ENCODE peak calls at places on chromosomes 6 and 20, in eight cellular contexts. One of them, this sample, is unnamed.

GRCh38 chr6:2765896-2766766 is 938 bp downstream of the WRNIP1 start:
- DNase-seq in tibial artery: peak
- DNase-seq in K562: no peak
- DNase-seq in lung: peak
- DNase-seq in AG04449: no peak
- DNase-seq in colonic mucosa: peak
- DNase-seq in AG09309: no peak
- DNase-seq in psoas muscle: peak
- DNase-seq in this sample: no peak

GRCh38 chr6:125868252-125868651 is 77.5 kb downstream of the NCOA7 start:
- DNase-seq in tibial artery: no peak
- DNase-seq in K562: no peak
- DNase-seq in lung: no peak
- DNase-seq in AG04449: no peak
- DNase-seq in colonic mucosa: no peak
- DNase-seq in AG09309: no peak
- DNase-seq in psoas muscle: no peak
- DNase-seq in this sample: peak

GRCh38 chr6:125717120-125717731 is 32.2 kb upstream of the HEY2 start:
- DNase-seq in tibial artery: no peak
- DNase-seq in K562: no peak
- DNase-seq in lung: no peak
- DNase-seq in AG04449: no peak
- DNase-seq in colonic mucosa: no peak
- DNase-seq in AG09309: no peak
- DNase-seq in psoas muscle: no peak
- DNase-seq in this sample: no peak

GRCh38 chr6:15622045-15622750 is 40.6 kb downstream of the DTNBP1 start:
- DNase-seq in tibial artery: no peak
- DNase-seq in K562: no peak
- DNase-seq in lung: no peak
- DNase-seq in AG04449: no peak
- DNase-seq in colonic mucosa: no peak
- DNase-seq in AG09309: no peak
- DNase-seq in psoas muscle: no peak
- DNase-seq in this sample: no peak

GRCh38 chr6:15929685-15930084 is 199.2 kb upstream of the MYLIP start:
- DNase-seq in tibial artery: no peak
- DNase-seq in K562: no peak
- DNase-seq in lung: no peak
- DNase-seq in AG04449: no peak
- DNase-seq in colonic mucosa: no peak
- DNase-seq in AG09309: no peak
- DNase-seq in psoas muscle: no peak
- DNase-seq in this sample: peak

GRCh38 chr6:39053854-39054576 is 5.4 kb downstream of the GLP1R start:
- DNase-seq in tibial artery: no peak
- DNase-seq in K562: no peak
- DNase-seq in lung: no peak
- DNase-seq in AG04449: no peak
- DNase-seq in colonic mucosa: no peak
- DNase-seq in AG09309: no peak
- DNase-seq in psoas muscle: no peak
- DNase-seq in this sample: no peak

GRCh38 chr6:69816569-69816968 is 19.8 kb upstream of the LMBRD1 start:
- DNase-seq in tibial artery: no peak
- DNase-seq in K562: no peak
- DNase-seq in lung: no peak
- DNase-seq in AG04449: no peak
- DNase-seq in colonic mucosa: no peak
- DNase-seq in AG09309: no peak
- DNase-seq in psoas muscle: no peak
- DNase-seq in this sample: no peak

GRCh38 chr20:36344517-36345132 is 38.5 kb downstream of the DLGAP4 start:
- DNase-seq in tibial artery: no peak
- DNase-seq in K562: peak
- DNase-seq in lung: no peak
- DNase-seq in AG04449: no peak
- DNase-seq in colonic mucosa: peak
- DNase-seq in AG09309: peak
- DNase-seq in psoas muscle: no peak
- DNase-seq in this sample: peak

GRCh38 chr20:24868396-24868927 is 80.6 kb upstream of the CST7 start:
- DNase-seq in tibial artery: no peak
- DNase-seq in K562: no peak
- DNase-seq in lung: no peak
- DNase-seq in AG04449: no peak
- DNase-seq in colonic mucosa: no peak
- DNase-seq in AG09309: no peak
- DNase-seq in psoas muscle: no peak
- DNase-seq in this sample: no peak

GRCh38 chr6:27791182-27791939 is 120.8 kb downstream of the OR2B2 start:
- DNase-seq in tibial artery: peak
- DNase-seq in K562: peak
- DNase-seq in lung: peak
- DNase-seq in AG04449: peak
- DNase-seq in colonic mucosa: peak
- DNase-seq in AG09309: peak
- DNase-seq in psoas muscle: peak
- DNase-seq in this sample: no peak

GRCh38 chr6:161254754-161255253 is 19.1 kb downstream of the AGPAT4 start:
- DNase-seq in tibial artery: no peak
- DNase-seq in K562: peak
- DNase-seq in lung: no peak
- DNase-seq in AG04449: no peak
- DNase-seq in colonic mucosa: no peak
- DNase-seq in AG09309: no peak
- DNase-seq in psoas muscle: no peak
- DNase-seq in this sample: no peak

GRCh38 chr6:129578315-129578714 is 131.7 kb downstream of the ARHGAP18 start:
- DNase-seq in tibial artery: no peak
- DNase-seq in K562: no peak
- DNase-seq in lung: no peak
- DNase-seq in AG04449: no peak
- DNase-seq in colonic mucosa: no peak
- DNase-seq in AG09309: no peak
- DNase-seq in psoas muscle: no peak
- DNase-seq in this sample: no peak

GRCh38 chr6:129577691-129578090 is 132.3 kb downstream of the ARHGAP18 start:
- DNase-seq in tibial artery: no peak
- DNase-seq in K562: no peak
- DNase-seq in lung: no peak
- DNase-seq in AG04449: no peak
- DNase-seq in colonic mucosa: no peak
- DNase-seq in AG09309: no peak
- DNase-seq in psoas muscle: no peak
- DNase-seq in this sample: no peak

GRCh38 chr6:129576456-129576855 is 133.5 kb downstream of the ARHGAP18 start:
- DNase-seq in tibial artery: no peak
- DNase-seq in K562: no peak
- DNase-seq in lung: no peak
- DNase-seq in AG04449: no peak
- DNase-seq in colonic mucosa: no peak
- DNase-seq in AG09309: no peak
- DNase-seq in psoas muscle: no peak
- DNase-seq in this sample: no peak

DNA sequence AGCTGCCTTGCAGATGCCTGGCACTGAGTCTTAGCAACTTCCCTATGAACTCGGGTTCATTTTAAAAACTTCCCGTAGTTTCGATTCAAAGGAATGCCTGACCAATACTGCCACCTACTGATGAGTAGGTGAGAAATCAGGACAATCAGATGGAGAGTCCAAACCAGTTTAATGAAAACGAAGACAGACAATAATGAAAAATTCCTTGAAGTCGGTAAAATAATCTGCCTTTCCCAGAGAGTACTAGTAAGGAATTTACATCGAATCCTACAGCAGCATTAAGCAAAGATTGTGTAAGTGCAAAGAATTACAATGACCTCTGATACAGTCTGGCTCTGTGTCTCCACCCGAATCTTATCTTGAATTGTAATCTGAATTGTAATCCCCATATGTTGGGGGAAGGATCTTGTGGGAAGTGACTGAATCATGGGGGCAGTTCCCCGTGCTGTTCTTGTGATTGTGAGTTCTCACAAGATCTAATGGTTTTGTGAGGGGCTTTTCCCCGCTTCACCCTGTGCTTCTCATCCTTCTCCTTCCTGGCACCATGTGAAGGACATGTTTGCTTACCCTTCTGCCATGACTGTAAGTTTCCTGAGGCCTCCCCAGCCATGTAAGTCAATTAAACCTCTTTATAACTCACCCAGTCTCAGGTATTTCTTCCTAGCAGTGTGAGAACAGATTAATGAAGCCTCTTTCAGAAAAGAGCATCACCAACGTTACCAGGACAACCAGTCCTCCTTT is 134.4 kb downstream of the ARHGAP18 start:
- DNase-seq in tibial artery: no peak
- DNase-seq in K562: peak
- DNase-seq in lung: no peak
- DNase-seq in AG04449: peak
- DNase-seq in colonic mucosa: no peak
- DNase-seq in AG09309: peak
- DNase-seq in psoas muscle: no peak
- DNase-seq in this sample: peak
- TF ChIP-seq CTCF in tibial artery: peak
- TF ChIP-seq CTCF in K562: peak
- TF ChIP-seq CTCF in lung: peak
- TF ChIP-seq CTCF in AG04449: peak
- TF ChIP-seq CTCF in colonic mucosa: peak
- TF ChIP-seq CTCF in AG09309: peak
- TF ChIP-seq CTCF in psoas muscle: peak
- TF ChIP-seq CTCF in this sample: peak

DNA sequence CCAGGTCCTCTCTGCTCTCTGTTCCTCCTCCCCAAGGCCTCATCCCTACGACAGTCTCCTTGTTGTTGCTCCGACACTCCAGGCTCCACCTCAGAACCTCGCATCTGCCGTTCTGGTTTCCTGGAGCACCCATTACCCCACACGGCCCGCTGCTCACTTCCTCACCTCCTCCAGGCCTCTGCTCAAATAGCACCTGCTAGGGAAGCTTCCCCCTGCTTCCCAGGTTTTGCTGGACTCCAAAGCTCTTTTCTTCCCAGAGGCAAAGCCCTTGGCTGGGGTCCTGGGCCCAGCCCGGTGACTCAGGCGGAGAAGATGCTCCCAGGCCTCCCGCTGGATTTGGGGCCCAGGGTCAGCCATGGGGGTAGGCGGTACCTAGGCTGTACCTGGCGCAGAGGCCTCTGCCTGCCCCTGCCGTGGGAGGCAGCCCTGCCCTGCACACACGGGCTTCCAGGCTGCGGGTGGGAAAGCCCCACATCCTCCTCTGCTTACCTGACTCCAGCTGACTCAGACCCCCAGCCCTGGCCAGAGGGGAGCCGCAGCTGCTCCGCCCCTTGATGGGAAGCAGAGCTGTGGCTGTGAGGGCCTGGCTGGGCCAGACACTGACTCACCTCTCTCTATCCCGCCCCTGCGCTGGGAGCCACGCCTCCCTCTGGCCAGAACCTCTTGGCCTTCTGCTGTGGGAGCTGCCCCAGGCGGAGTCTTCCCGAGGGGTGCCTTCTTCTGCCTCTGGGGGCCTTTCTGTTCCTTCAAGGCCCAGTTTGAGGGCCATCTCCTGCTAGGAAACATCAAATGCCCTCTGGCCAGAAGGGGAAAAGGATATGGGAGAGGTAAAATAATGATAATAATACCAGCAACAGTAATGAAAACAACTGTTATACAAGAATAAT is 130.5 kb downstream of the CEBPB start:
- DNase-seq in tibial artery: peak
- DNase-seq in K562: peak
- DNase-seq in lung: peak
- DNase-seq in AG04449: peak
- DNase-seq in colonic mucosa: peak
- DNase-seq in AG09309: no peak
- DNase-seq in psoas muscle: peak
- DNase-seq in this sample: peak
- H3K4me3 ChIP-seq in tibial artery: peak
- H3K4me3 ChIP-seq in K562: no peak
- H3K4me3 ChIP-seq in lung: peak
- H3K4me3 ChIP-seq in AG04449: peak
- H3K4me3 ChIP-seq in colonic mucosa: no peak
- H3K4me3 ChIP-seq in AG09309: peak
- H3K4me3 ChIP-seq in psoas muscle: peak
- H3K4me3 ChIP-seq in this sample: peak

GRCh38 chr6:154615483-154616025 is 105.1 kb upstream of the CNKSR3 start:
- DNase-seq in tibial artery: peak
- DNase-seq in K562: peak
- DNase-seq in lung: peak
- DNase-seq in AG04449: no peak
- DNase-seq in colonic mucosa: peak
- DNase-seq in AG09309: no peak
- DNase-seq in psoas muscle: peak
- DNase-seq in this sample: peak
- TF ChIP-seq CTCF in tibial artery: no peak
- TF ChIP-seq CTCF in K562: peak
- TF ChIP-seq CTCF in lung: no peak
- TF ChIP-seq CTCF in AG04449: no peak
- TF ChIP-seq CTCF in colonic mucosa: peak
- TF ChIP-seq CTCF in AG09309: no peak
- TF ChIP-seq CTCF in psoas muscle: no peak
- TF ChIP-seq CTCF in this sample: peak

GRCh38 chr20:38841570-38841969 is 36.1 kb downstream of the PPP1R16B start:
- DNase-seq in tibial artery: no peak
- DNase-seq in K562: no peak
- DNase-seq in lung: no peak
- DNase-seq in AG04449: no peak
- DNase-seq in colonic mucosa: no peak
- DNase-seq in AG09309: no peak
- DNase-seq in psoas muscle: no peak
- DNase-seq in this sample: no peak

GRCh38 chr20:38843346-38843745 is 37.8 kb downstream of the PPP1R16B start:
- DNase-seq in tibial artery: no peak
- DNase-seq in K562: no peak
- DNase-seq in lung: no peak
- DNase-seq in AG04449: no peak
- DNase-seq in colonic mucosa: no peak
- DNase-seq in AG09309: no peak
- DNase-seq in psoas muscle: no peak
- DNase-seq in this sample: no peak

GRCh38 chr20:38842017-38842416 is 36.5 kb downstream of the PPP1R16B start:
- DNase-seq in tibial artery: no peak
- DNase-seq in K562: no peak
- DNase-seq in lung: no peak
- DNase-seq in AG04449: no peak
- DNase-seq in colonic mucosa: no peak
- DNase-seq in AG09309: no peak
- DNase-seq in psoas muscle: no peak
- DNase-seq in this sample: no peak

GRCh38 chr20:38840894-38841470 is 35.5 kb downstream of the PPP1R16B start:
- DNase-seq in tibial artery: no peak
- DNase-seq in K562: no peak
- DNase-seq in lung: no peak
- DNase-seq in AG04449: no peak
- DNase-seq in colonic mucosa: no peak
- DNase-seq in AG09309: no peak
- DNase-seq in psoas muscle: no peak
- DNase-seq in this sample: no peak

DNA sequence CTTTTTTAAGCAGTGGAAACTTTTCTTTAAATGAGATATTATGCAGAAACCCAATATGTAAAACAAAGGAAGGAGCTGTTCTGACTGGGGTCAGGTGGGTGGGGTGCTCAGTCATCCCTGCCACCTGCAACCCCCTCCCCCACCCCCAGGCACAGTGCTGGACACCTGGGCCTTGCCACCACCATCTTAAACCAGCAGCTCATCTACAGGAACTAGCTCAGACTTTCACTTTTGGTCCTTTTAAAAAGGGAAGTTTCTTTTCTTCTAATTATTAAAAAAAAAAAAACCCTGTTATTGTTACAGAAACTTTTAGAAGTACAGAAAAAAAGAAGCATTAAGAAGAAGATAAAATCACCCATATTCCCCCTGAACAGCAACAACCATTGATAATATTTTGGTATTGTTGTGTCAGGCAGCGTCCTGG is 37.1 kb downstream of the PPP1R16B start:
- DNase-seq in tibial artery: no peak
- DNase-seq in K562: no peak
- DNase-seq in lung: no peak
- DNase-seq in AG04449: no peak
- DNase-seq in colonic mucosa: no peak
- DNase-seq in AG09309: no peak
- DNase-seq in psoas muscle: no peak
- DNase-seq in this sample: no peak
- H3K4me3 ChIP-seq in tibial artery: no peak
- H3K4me3 ChIP-seq in K562: no peak
- H3K4me3 ChIP-seq in lung: no peak
- H3K4me3 ChIP-seq in AG04449: no peak
- H3K4me3 ChIP-seq in colonic mucosa: no peak
- H3K4me3 ChIP-seq in AG09309: no peak
- H3K4me3 ChIP-seq in psoas muscle: no peak
- H3K4me3 ChIP-seq in this sample: no peak